ENCODE peak calls at places on chromosomes 4 and X, in five cellular contexts. One of them, this sample, is unnamed.

GRCh38 chr4:182124359-182124758 is 118.8 kb upstream of the TENM3 start:
- DNase-seq in H1: no peak
- DNase-seq in WTC11: no peak
- DNase-seq in A549: no peak
- DNase-seq in HCT116: no peak
- DNase-seq in this sample: no peak

GRCh38 chr4:110224812-110225211 is 26.4 kb upstream of the ELOVL6 start:
- DNase-seq in A549: no peak
- DNase-seq in HCT116: no peak
- DNase-seq in WTC11: no peak
- DNase-seq in H1: no peak
- DNase-seq in this sample: no peak

GRCh38 chrX:154396948-154397887 is 959 bp upstream of the RPL10 start:
- DNase-seq in HCT116: no peak
- DNase-seq in H1: peak
- DNase-seq in WTC11: peak
- DNase-seq in A549: peak
- DNase-seq in this sample: peak

GRCh38 chrX:27399146-27399456 is 64.0 kb downstream of the PPP4R3C start:
- DNase-seq in A549: no peak
- DNase-seq in WTC11: no peak
- DNase-seq in H1: no peak
- DNase-seq in HCT116: no peak
- DNase-seq in this sample: no peak

GRCh38 chrX:150547511-150548115 is 20.8 kb upstream of the MTM1 start:
- DNase-seq in WTC11: peak
- DNase-seq in H1: peak
- DNase-seq in A549: peak
- DNase-seq in HCT116: no peak
- DNase-seq in this sample: peak

GRCh38 chr4:152102184-152103000 is 341.6 kb upstream of the GATB start:
- DNase-seq in H1: no peak
- DNase-seq in HCT116: peak
- DNase-seq in A549: no peak
- DNase-seq in WTC11: no peak
- DNase-seq in this sample: no peak

GRCh38 chr4:148443550-148444295 is 1.5 kb upstream of the NR3C2 start:
- DNase-seq in HCT116: no peak
- DNase-seq in WTC11: peak
- DNase-seq in A549: no peak
- DNase-seq in H1: peak
- DNase-seq in this sample: peak

GRCh38 chr4:111530446-111530845 is 614.8 kb upstream of the FAM241A start:
- DNase-seq in A549: no peak
- DNase-seq in WTC11: no peak
- DNase-seq in H1: no peak
- DNase-seq in HCT116: no peak
- DNase-seq in this sample: no peak

DNA sequence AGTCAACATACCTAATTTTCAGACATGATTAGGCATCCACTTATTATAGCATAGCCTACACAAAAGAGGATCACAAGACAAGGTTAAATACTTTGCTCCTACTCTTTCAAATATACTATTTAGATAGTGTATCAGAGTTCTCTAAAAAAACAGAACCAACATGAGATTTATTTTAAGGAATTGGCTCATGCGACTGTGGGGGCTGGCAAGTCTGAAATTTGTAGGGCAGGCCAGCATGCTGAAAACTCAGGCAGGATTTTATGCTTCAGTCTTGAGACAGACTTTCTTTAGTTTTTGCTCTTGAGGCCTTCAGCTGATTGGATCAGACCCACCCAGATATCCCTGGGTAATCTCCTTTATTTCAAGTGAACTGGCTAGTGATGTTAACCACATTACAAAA is 169.5 kb downstream of the MAML3 start:
- DNase-seq in HCT116: no peak
- DNase-seq in A549: no peak
- DNase-seq in H1: no peak
- DNase-seq in WTC11: no peak
- DNase-seq in this sample: no peak
- TF ChIP-seq MAX in HCT116: no peak
- TF ChIP-seq MAX in A549: no peak
- TF ChIP-seq MAX in H1: no peak
- TF ChIP-seq MAX in WTC11: no peak
- TF ChIP-seq MAX in this sample: no peak

GRCh38 chrX:63430026-63430425 is 78.9 kb upstream of the SPIN4 start:
- DNase-seq in HCT116: no peak
- DNase-seq in WTC11: no peak
- DNase-seq in A549: no peak
- DNase-seq in H1: no peak
- DNase-seq in this sample: no peak

GRCh38 chrX:63424063-63424462 is 72.9 kb upstream of the SPIN4 start:
- DNase-seq in A549: no peak
- DNase-seq in H1: no peak
- DNase-seq in HCT116: peak
- DNase-seq in WTC11: no peak
- DNase-seq in this sample: no peak

GRCh38 chrX:63428348-63428747 is 77.2 kb upstream of the SPIN4 start:
- DNase-seq in H1: no peak
- DNase-seq in WTC11: no peak
- DNase-seq in HCT116: no peak
- DNase-seq in A549: no peak
- DNase-seq in this sample: no peak

GRCh38 chrX:63421411-63421810 is 70.3 kb upstream of the SPIN4 start:
- DNase-seq in WTC11: no peak
- DNase-seq in A549: no peak
- DNase-seq in H1: no peak
- DNase-seq in HCT116: no peak
- DNase-seq in this sample: no peak

DNA sequence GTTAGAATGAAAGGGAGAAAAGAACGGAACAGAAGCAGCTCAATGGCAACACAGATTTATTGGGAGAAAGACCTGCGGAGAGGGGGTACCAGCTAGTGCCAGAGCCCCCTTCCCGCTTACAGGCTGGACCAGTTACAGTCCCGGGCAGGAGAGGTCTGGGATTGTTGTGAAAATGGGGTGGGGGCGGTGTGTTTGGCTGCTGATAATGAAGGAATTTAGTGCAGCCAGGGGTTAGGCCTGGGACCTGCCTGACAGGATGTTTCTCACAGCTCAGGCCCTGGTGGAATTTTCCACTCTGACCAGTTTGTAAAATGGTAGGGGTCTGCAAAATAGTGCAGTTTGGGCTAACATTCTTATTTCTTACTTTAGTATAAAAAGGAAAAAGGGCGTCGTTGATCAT is 75.4 kb upstream of the SPIN4 start:
- DNase-seq in H1: no peak
- DNase-seq in WTC11: peak
- DNase-seq in HCT116: no peak
- DNase-seq in A549: no peak
- DNase-seq in this sample: no peak
- TF ChIP-seq MAX in H1: no peak
- TF ChIP-seq MAX in WTC11: no peak
- TF ChIP-seq MAX in HCT116: no peak
- TF ChIP-seq MAX in A549: no peak
- TF ChIP-seq MAX in this sample: no peak

GRCh38 chrX:97936296-97936695 is 1052.6 kb downstream of the RPA4 start:
- DNase-seq in A549: no peak
- DNase-seq in WTC11: no peak
- DNase-seq in HCT116: no peak
- DNase-seq in H1: no peak
- DNase-seq in this sample: no peak

DNA sequence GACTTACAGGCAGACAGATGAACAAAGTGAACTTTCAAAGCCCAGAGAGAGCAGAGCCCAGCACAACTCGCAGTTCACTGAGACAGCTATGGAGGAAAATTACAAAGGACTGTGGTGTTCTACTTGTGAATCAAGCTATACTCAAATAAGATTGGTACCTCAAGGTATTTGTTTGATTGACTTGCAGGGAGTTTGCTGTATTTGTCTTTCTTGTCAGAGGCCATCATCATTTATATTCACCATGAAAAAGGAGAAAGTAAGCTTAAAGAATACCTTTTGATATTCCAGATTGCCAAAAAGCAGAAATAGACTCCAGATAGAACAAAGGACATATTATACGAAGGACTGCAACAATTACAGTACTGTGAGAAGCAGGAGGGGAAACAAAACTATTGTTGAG is 1047.9 kb downstream of the RPA4 start:
- DNase-seq in H1: no peak
- DNase-seq in HCT116: no peak
- DNase-seq in WTC11: no peak
- DNase-seq in A549: no peak
- DNase-seq in this sample: no peak
- TF ChIP-seq MAX in H1: no peak
- TF ChIP-seq MAX in HCT116: no peak
- TF ChIP-seq MAX in WTC11: no peak
- TF ChIP-seq MAX in A549: no peak
- TF ChIP-seq MAX in this sample: no peak

GRCh38 chrX:119482497-119483480 is 14.5 kb downstream of the SLC25A5 start:
- DNase-seq in H1: peak
- DNase-seq in WTC11: peak
- DNase-seq in A549: peak
- DNase-seq in HCT116: no peak
- DNase-seq in this sample: peak

GRCh38 chrX:119489212-119490074 is 21.2 kb downstream of the SLC25A5 start:
- DNase-seq in A549: no peak
- DNase-seq in WTC11: no peak
- DNase-seq in HCT116: no peak
- DNase-seq in H1: no peak
- DNase-seq in this sample: no peak

GRCh38 chrX:119492463-119492862 is 24.2 kb downstream of the SLC25A5 start:
- DNase-seq in HCT116: no peak
- DNase-seq in A549: no peak
- DNase-seq in WTC11: no peak
- DNase-seq in H1: no peak
- DNase-seq in this sample: no peak

GRCh38 chrX:119486745-119487144 is 18.5 kb downstream of the SLC25A5 start:
- DNase-seq in A549: no peak
- DNase-seq in WTC11: no peak
- DNase-seq in H1: no peak
- DNase-seq in HCT116: no peak
- DNase-seq in this sample: no peak

GRCh38 chrX:119488749-119489148 is 20.5 kb downstream of the SLC25A5 start:
- DNase-seq in HCT116: no peak
- DNase-seq in H1: peak
- DNase-seq in WTC11: peak
- DNase-seq in A549: no peak
- DNase-seq in this sample: peak
- TF ChIP-seq MAX in HCT116: no peak
- TF ChIP-seq MAX in H1: no peak
- TF ChIP-seq MAX in WTC11: no peak
- TF ChIP-seq MAX in A549: no peak
- TF ChIP-seq MAX in this sample: no peak

DNA sequence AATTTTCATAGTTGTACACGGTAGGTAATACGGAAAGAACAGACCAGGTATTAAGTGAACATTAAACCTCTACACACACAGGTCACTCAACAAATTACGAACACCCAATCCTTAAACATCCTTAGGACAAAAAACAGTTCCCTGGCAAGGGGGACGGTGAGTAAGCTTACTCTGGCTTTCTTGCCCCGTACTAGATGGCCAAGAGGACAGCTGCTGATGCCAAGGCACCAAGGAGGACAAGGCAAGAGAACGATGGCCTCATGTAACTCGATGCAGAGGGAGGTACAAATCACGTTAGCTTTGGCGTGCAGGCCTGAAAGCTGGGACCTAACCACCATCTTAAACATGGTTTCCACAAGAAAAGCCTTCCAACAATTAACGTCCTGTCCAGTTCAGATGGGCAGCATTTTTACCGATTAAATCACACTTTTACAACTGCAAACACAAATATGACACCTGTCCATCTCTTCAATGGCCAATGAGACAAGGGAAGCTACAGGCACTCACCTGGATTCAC is 23.7 kb downstream of the FAT1 start:
- DNase-seq in HCT116: no peak
- DNase-seq in H1: no peak
- DNase-seq in A549: no peak
- DNase-seq in WTC11: no peak
- DNase-seq in this sample: no peak
- TF ChIP-seq MAX in HCT116: no peak
- TF ChIP-seq MAX in H1: no peak
- TF ChIP-seq MAX in A549: no peak
- TF ChIP-seq MAX in WTC11: no peak
- TF ChIP-seq MAX in this sample: no peak

DNA sequence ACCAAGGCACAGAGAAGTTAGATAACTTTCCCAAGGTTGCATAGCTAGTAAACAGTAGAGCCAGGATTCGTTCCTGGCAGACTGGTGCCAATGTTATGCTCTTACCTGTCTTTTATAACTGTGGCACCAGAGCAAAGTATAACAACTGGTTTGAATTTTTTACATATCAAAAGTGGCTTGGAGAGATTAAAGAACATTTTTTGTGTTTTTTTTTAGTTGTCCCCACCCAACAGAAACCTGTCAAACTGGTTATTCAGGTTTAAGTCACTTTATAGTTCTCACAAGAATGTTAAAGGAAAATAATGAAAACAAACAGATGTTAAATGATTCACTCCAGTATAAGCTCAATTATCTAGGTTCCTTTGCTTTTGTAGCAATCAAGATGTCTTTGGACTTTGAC is 15.6 kb upstream of the FAM47E start:
- DNase-seq in A549: no peak
- DNase-seq in H1: no peak
- DNase-seq in HCT116: no peak
- DNase-seq in WTC11: no peak
- DNase-seq in this sample: no peak
- TF ChIP-seq MAX in A549: no peak
- TF ChIP-seq MAX in H1: no peak
- TF ChIP-seq MAX in HCT116: peak
- TF ChIP-seq MAX in WTC11: no peak
- TF ChIP-seq MAX in this sample: no peak

DNA sequence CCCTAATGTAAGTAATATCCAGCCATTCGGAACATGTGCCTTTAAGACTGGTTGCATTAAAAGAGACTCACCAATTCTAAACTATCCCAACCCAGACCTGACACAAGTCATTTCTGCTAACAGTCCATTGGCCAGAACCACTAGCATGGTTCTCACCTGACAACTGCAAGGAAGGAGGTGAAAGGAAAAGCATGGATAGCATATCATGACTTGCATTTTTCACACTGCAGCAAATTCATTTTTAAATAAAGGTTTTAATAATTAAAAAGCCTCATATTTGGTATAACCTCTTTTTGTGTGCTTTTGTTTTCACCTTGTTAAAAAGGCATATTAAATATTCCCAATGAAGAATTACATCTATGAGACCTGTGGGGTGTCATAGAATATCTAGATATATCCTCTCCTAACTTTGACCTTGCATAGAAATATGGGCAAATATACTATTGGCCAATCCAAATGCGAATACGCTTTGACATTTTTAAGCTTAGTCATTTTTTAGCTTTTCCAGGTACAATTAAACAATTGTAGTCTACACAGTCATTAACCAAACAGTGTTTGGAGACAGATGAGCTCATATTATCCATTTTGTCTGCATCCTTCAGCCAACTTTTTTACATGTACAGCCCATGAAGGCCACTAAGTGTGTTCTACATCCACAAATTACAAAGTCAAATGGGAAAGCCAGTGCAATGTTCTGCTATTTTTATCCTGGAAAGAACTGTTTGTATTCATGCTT is 295.3 kb downstream of the PDGFC start:
- DNase-seq in A549: no peak
- DNase-seq in WTC11: no peak
- DNase-seq in H1: no peak
- DNase-seq in HCT116: no peak
- DNase-seq in this sample: no peak
- TF ChIP-seq MAX in A549: no peak
- TF ChIP-seq MAX in WTC11: no peak
- TF ChIP-seq MAX in H1: no peak
- TF ChIP-seq MAX in HCT116: no peak
- TF ChIP-seq MAX in this sample: no peak

This sample was measured in SK-N-SH.